ENCODE peak calls at places on chromosomes 12 and 14, in eight cellular contexts. E is A549, B is GM12878, G is upper lobe of left lung, L is sigmoid colon, P is stomach, I is H1, M is transverse colon. F is an unnamed sample.

GRCh38 chr12:64670856-64671639 is 60.8 kb downstream of the RASSF3 start:
- DNase-seq in E (peak; percentile 74), B (no peak), G (no peak), L (peak; percentile 70), P (peak; percentile 54), I (no peak), M (peak; percentile 55), F (no peak)

GRCh38 chr14:88420187-88420586 is 34.7 kb downstream of the SPATA7 start:
- DNase-seq in E (no peak), B (no peak), G (no peak), L (no peak), P (no peak), I (no peak), M (no peak), F (no peak)

GRCh38 chr12:11581179-11581755 is 68.2 kb upstream of the ETV6 start:
- DNase-seq in E (peak; percentile 77), B (no peak), G (no peak), L (peak; percentile 81), P (peak; percentile 72), I (no peak), M (peak; percentile 75), F (no peak)

GRCh38 chr14:83632375-83632774 is 1897.6 kb upstream of the FLRT2 start:
- DNase-seq in E (no peak), B (no peak), G (no peak), L (no peak), P (no peak), I (no peak), M (no peak), F (no peak)

GRCh38 chr12:8590842-8591545 is 21.7 kb downstream of the AICDA start:
- DNase-seq in E (no peak), B (no peak), G (no peak), L (no peak), P (no peak), I (no peak), M (no peak), F (no peak)

GRCh38 chr12:108638141-108638823 is 4.6 kb upstream of the SELPLG start:
- DNase-seq in E (no peak), B (no peak), G (no peak), L (peak; percentile 85), P (peak; percentile 22), I (peak; percentile 51), M (peak; percentile 42), F (peak; percentile 77)

GRCh38 chr12:132798836-132799235 is 29.8 kb downstream of the GOLGA3 start:
- DNase-seq in E (no peak), B (no peak), G (no peak), L (no peak), P (no peak), I (no peak), M (no peak), F (no peak)

GRCh38 chr14:96424104-96424989 is 32.4 kb downstream of the AK7 start:
- DNase-seq in E (peak; percentile 74), B (peak; percentile 45), G (peak; percentile 88), L (no peak), P (peak; percentile 38), I (no peak), M (peak; percentile 48), F (no peak)

GRCh38 chr12:110183386-110183785 is 59.2 kb downstream of the IFT81 start:
- DNase-seq in E (no peak), B (no peak), G (no peak), L (no peak), P (no peak), I (no peak), M (no peak), F (no peak)

GRCh38 chr12:94186461-94187237 is 38.3 kb downstream of the PLXNC1 start:
- DNase-seq in E (no peak), B (no peak), G (peak; percentile 62), L (peak; percentile 75), P (no peak), I (no peak), M (no peak), F (no peak)

GRCh38 chr14:93654599-93654998 is 133.7 kb downstream of the PRIMA1 start:
- DNase-seq in E (no peak), B (no peak), G (no peak), L (no peak), P (no peak), I (no peak), M (no peak), F (no peak)

GRCh38 chr12:6376079-6376941 is 947 bp upstream of the SCNN1A start:
- DNase-seq in E (peak; percentile 78), B (no peak), G (peak; percentile 85), L (peak; percentile 85), P (peak; percentile 92), I (peak; percentile 54), M (peak; percentile 75), F (peak; percentile 79)

GRCh38 chr12:109240365-109240764 is 68.7 kb downstream of the FOXN4 start:
- DNase-seq in E (no peak), B (no peak), G (no peak), L (peak; percentile 12), P (no peak), I (no peak), M (no peak), F (no peak)

GRCh38 chr12:13350381-13350780 is 153.9 kb downstream of the EMP1 start:
- DNase-seq in E (no peak), B (no peak), G (no peak), L (no peak), P (no peak), I (no peak), M (no peak), F (no peak)
- TF ChIP-seq POLR2A in E (no peak), B (no peak), G (no peak), L (no peak), P (no peak), I (no peak), M (no peak), F (no peak)

DNA sequence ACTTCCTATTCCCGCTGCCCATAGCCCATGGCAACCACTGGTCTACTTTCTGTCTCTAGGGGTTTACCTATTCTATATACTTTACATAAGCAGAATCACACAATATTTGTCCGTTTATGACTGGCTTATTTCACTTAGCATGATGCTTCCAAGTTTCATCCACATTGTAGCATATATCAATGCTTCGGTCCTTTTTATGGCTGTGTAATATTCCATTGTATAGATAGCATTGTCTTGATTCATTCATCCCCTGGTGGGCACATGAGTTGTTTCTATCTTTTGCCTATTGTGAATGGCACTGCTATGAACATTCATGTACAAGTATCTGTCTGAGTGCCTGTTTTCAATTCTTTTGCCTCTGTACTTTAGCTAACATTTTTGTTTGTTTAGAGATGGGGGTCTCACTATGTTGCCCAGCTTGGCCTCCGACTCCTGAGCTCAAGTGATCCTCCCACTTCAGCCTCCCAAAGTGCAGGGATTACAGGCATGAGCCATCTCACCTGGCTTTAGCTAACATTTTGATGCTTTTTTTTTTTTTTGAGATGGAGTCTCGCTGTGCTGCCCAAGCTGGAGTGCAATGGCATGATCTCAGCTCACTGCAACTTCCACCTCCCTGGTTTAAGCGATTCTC is 10.1 kb upstream of the SH2B3 start:
- DNase-seq in E (no peak), B (no peak), G (no peak), L (no peak), P (no peak), I (no peak), M (no peak), F (no peak)
- TF ChIP-seq EP300 in E (no peak), B (no peak), G (no peak), L (no peak), P (no peak), I (no peak), M (no peak), F (no peak)

DNA sequence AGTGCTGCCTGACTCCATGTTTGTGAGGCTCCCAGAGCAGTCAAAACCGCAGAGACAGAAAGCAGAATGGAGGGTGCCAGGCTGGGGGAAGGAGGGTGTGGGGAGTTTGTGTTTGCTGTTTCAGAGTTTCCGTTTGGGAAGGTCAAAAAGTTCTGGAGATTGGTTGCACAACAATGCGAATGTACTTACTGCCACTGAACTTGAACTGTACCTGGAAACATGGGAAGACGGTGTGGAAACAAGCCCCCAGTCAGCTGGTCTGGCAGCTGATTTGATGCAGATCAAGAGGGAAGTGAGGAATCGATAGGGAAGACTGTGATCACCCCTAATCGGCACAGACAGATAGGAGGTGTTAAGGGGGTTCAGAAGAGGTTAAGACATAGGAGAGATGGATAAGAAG is 35.3 kb upstream of the INF2 start:
- DNase-seq in E (no peak), B (no peak), G (no peak), L (no peak), P (no peak), I (no peak), M (no peak), F (no peak)
- H3K4me1 ChIP-seq in E (peaks cover 5% of the 10 kb centered on the region), B (peaks cover 32% of the 10 kb centered on the region), G (peaks cover 11% of the 10 kb centered on the region), L (peaks cover 9% of the 10 kb centered on the region), P (peaks cover 11% of the 10 kb centered on the region), I (no peaks in the 10 kb centered on the region), M (peaks cover 11% of the 10 kb centered on the region), F (peaks cover 9% of the 10 kb centered on the region)

DNA sequence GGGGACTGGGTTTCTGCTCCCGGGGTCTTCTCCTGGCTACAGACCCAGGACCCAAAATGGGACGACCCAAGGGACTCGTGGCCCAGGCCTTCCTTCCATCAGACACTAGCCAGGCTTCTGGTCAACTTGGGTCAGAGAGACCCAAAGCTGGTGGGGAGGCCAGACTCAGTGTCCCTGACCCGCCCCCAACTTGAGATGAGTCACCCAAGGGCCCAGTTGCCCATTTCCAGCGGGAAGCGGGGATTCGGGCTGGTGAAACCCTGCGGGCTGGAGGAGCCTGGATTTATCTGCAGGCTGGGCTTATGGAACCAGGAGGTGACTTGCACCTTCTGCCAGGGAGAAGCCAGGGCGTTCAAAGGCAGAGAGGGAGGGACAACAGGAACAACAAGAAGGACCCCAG is 81.5 kb downstream of the RFLNA start:
- DNase-seq in E (no peak), B (no peak), G (peak; percentile 1), L (no peak), P (no peak), I (no peak), M (no peak), F (no peak)
- TF ChIP-seq POLR2A in E (no peak), B (no peak), G (no peak), L (no peak), P (no peak), I (no peak), M (no peak), F (no peak)

GRCh38 chr12:3128498-3129293 is 51.5 kb downstream of the TSPAN9 start:
- DNase-seq in E (no peak), B (no peak), G (no peak), L (no peak), P (no peak), I (no peak), M (no peak), F (no peak)

GRCh38 chr12:3127832-3128231 is 50.7 kb downstream of the TSPAN9 start:
- DNase-seq in E (no peak), B (no peak), G (no peak), L (no peak), P (no peak), I (no peak), M (no peak), F (no peak)

GRCh38 chr12:3131129-3131528 is 54.0 kb downstream of the TSPAN9 start:
- DNase-seq in E (no peak), B (no peak), G (no peak), L (no peak), P (no peak), I (no peak), M (no peak), F (no peak)

GRCh38 chr12:3130053-3130805 is 53.0 kb downstream of the TSPAN9 start:
- DNase-seq in E (no peak), B (no peak), G (no peak), L (no peak), P (no peak), I (no peak), M (no peak), F (no peak)

GRCh38 chr12:3129301-3130052 is 52.3 kb downstream of the TSPAN9 start:
- DNase-seq in E (no peak), B (peak; percentile 25), G (no peak), L (no peak), P (no peak), I (no peak), M (no peak), F (no peak)
- TF ChIP-seq EP300 in E (no peak), B (no peak), G (no peak), L (no peak), P (no peak), I (no peak), M (no peak), F (no peak)

GRCh38 chr14:84885061-84885460 is 644.9 kb upstream of the FLRT2 start:
- DNase-seq in E (no peak), B (no peak), G (no peak), L (no peak), P (no peak), I (no peak), M (no peak), F (no peak)
- H3K4me1 ChIP-seq in E (no peaks in the 10 kb centered on the region), B (no peaks in the 10 kb centered on the region), G (no peaks in the 10 kb centered on the region), L (no peaks in the 10 kb centered on the region), P (no peaks in the 10 kb centered on the region), I (no peaks in the 10 kb centered on the region), M (no peaks in the 10 kb centered on the region), F (no peaks in the 10 kb centered on the region)